ENCODE peak calls at places on chromosome X, in eight cellular contexts. T, Q, K, H, L, W, X and G are unnamed samples.
A peak's percentile ranks its signal among the peaks of the same experiment; 100 is the strongest.

GRCh38 chrX:71815121-71815905 is 52.2 kb downstream of the CXorf49B start:
- DNase-seq in T (no peak), Q (no peak), K (no peak), H (no peak), L (no peak), W (no peak), X (no peak), G (no peak)

GRCh38 chrX:150364347-150365050 is 1.4 kb downstream of the MAMLD1 start:
- DNase-seq in T (no peak), Q (peak; percentile 29), K (no peak), H (no peak), L (no peak), W (no peak), X (peak; percentile 21), G (no peak)

GRCh38 chrX:11760958-11761357 is 2.9 kb downstream of the MSL3 start:
- DNase-seq in T (no peak), Q (no peak), K (no peak), H (no peak), L (no peak), W (no peak), X (no peak), G (no peak)

GRCh38 chrX:85109235-85109634 is 105.6 kb downstream of the APOOL start:
- DNase-seq in T (no peak), Q (peak; percentile 26), K (peak; percentile 12), H (peak; percentile 60), L (peak; percentile 7), W (no peak), X (no peak), G (peak; percentile 59)

GRCh38 chrX:16445166-16445752 is 204.7 kb upstream of the S100G start:
- DNase-seq in T (peak; percentile 39), Q (peak; percentile 37), K (peak; percentile 1), H (peak; percentile 45), L (peak; percentile 15), W (no peak), X (peak; percentile 20), G (peak; percentile 75)

GRCh38 chrX:51461053-51462050 is 35.0 kb downstream of the NUDT11 start:
- DNase-seq in T (no peak), Q (no peak), K (peak; percentile 6), H (peak; percentile 41), L (peak; percentile 12), W (no peak), X (no peak), G (peak; percentile 20)

GRCh38 chrX:116232833-116233232 is 62.3 kb downstream of the AGTR2 start:
- DNase-seq in T (no peak), Q (no peak), K (no peak), H (no peak), L (no peak), W (no peak), X (no peak), G (no peak)

GRCh38 chrX:139058831-139059495 is 347.4 kb upstream of the FGF13 start:
- DNase-seq in T (no peak), Q (no peak), K (no peak), H (peak; percentile 58), L (no peak), W (no peak), X (no peak), G (no peak)

GRCh38 chrX:118495958-118496762 is 545 bp downstream of the DOCK11 start:
- DNase-seq in T (peak; percentile 63), Q (peak; percentile 15), K (no peak), H (peak; percentile 60), L (no peak), W (peak; percentile 48), X (peak; percentile 62), G (peak; percentile 63)

GRCh38 chrX:119237526-119238035 is 1.5 kb downstream of the PGRMC1 start:
- DNase-seq in T (no peak), Q (no peak), K (no peak), H (peak; percentile 17), L (no peak), W (no peak), X (no peak), G (no peak)

GRCh38 chrX:27446423-27446822 is 16.7 kb downstream of the PPP4R3C start:
- DNase-seq in T (no peak), Q (no peak), K (peak; percentile 49), H (no peak), L (no peak), W (no peak), X (no peak), G (no peak)

GRCh38 chrX:49106930-49107329 is 16.6 kb downstream of the GPKOW start:
- DNase-seq in T (peak; percentile 29), Q (peak; percentile 34), K (peak; percentile 54), H (peak; percentile 68), L (peak; percentile 26), W (no peak), X (no peak), G (no peak)

GRCh38 chrX:49106296-49106695 is 17.2 kb downstream of the GPKOW start:
- DNase-seq in T (no peak), Q (no peak), K (no peak), H (no peak), L (no peak), W (no peak), X (no peak), G (no peak)

GRCh38 chrX:49110417-49110816 is 13.1 kb downstream of the GPKOW start:
- DNase-seq in T (no peak), Q (no peak), K (no peak), H (no peak), L (no peak), W (no peak), X (no peak), G (no peak)

GRCh38 chrX:49111846-49112245 is 11.7 kb downstream of the GPKOW start:
- DNase-seq in T (no peak), Q (no peak), K (no peak), H (no peak), L (no peak), W (no peak), X (no peak), G (no peak)

GRCh38 chrX:49108641-49109040 is 14.9 kb downstream of the GPKOW start:
- DNase-seq in T (no peak), Q (no peak), K (no peak), H (no peak), L (no peak), W (no peak), X (no peak), G (no peak)
- TF ChIP-seq POLR2A in T (no peak), Q (no peak), K (no peak), H (no peak), L (no peak), W (no peak), X (no peak), G (no peak)

DNA sequence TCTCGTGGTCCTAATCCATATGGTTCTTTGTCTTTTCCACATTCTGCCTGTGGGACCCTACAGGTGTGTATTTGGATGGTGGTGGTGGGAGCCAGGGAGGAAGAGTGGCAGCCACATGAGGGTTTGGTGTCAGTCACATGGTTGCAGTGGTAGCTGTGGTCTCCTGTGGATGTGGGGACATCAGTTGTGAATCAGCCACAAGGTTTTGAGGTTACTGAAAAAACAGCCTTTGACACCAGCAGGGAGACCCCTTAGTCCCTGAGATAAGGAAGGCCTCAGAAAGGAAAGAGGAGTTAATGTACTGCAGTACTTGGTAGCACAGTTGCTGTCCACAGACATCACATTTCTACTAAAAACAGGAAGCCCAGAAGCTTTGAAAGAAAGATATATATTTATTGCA is 15.8 kb upstream of the GAGE10 start:
- DNase-seq in T (no peak), Q (no peak), K (no peak), H (no peak), L (no peak), W (no peak), X (no peak), G (no peak)
- H3K27ac ChIP-seq in T (no peak overlapping the region), Q (no peak overlapping the region), K (no peak overlapping the region), H (no peak overlapping the region), L (no peak overlapping the region), W (no peak overlapping the region), X (no peak overlapping the region), G (no peak overlapping the region)

DNA sequence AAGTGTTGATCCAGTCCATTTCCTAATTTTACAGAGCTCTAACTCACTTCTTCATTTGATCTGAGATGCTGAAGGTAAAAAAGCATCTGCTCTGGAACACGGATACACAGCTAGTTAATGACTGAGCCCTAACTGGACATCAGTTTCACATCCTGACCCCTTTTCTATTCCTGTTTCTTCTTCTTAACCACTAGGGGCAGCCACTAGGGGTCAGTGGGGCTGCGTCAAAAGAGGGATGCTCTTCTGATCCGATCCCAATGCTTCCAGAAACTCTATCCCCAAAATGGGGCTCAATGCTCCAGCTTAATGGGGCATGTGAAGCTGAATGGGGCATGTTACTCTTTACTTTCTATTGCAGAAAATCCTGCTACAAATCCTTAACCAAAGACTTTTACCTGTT is 33.4 kb upstream of the PHKA2 start:
- DNase-seq in T (no peak), Q (peak; percentile 22), K (peak; percentile 13), H (peak; percentile 30), L (peak; percentile 55), W (no peak), X (no peak), G (no peak)
- TF ChIP-seq CTCF in T (no peak), Q (peak; percentile 34), K (peak; percentile 66), H (peak; percentile 71), L (peak; percentile 80), W (no peak), X (no peak), G (no peak)

DNA sequence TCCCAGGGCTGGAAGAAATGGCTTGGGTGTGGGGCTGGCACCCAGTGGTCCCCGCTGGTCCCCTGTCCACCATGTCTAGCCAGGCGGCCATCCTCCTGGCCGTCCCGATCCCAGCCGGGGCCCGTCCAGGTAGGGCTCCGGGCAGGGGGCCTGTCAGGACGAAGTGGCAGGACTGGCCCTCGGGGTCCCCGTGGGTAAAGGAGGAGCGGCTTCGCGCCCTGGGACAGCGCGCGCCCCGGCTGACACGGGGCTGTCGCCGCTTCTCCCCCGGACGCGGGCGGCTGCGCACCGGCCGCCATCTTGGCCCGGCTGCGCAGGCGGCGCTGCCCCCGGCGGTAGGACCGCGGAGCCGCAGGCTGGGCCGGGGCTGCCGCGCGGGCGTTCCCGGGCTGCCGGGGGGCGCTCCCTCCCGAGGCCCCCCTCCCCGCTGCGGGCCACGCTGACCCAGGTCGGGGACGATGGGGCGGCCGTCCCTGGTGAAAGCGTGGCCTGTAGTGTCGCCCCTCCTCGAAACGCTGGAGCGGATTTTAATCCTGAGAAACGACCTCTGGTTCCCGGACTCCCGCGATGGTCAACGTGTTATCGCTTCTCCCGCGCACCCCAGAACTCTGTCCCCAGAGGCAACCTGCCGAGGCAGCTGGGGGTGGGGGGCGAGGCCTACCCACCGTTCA is 60.4 kb upstream of the BCOR start:
- DNase-seq in T (no peak), Q (no peak), K (no peak), H (no peak), L (peak; percentile 70), W (no peak), X (no peak), G (no peak)
- TF ChIP-seq POLR2A in T (no peak), Q (peak; percentile 23), K (no peak), H (no peak), L (peak; percentile 63), W (no peak), X (no peak), G (no peak)

DNA sequence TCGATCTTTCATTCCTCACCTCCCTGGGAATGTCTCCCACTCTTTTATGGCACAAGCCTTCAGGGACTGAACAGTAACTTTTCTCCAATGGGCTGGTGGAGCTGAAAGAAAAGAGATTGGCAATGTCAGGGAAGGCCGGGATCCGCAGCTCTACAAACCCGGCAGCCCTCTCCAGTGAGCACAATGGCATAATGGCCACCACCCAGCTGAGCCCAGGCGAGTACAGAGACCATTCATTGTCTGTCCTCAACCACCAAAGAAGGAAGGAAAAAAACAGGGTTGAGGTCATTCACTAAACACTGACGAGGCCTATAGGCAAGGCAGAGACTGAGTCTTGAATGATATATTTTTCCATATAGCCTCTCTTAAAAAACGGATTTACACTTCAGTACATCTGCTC is 3.6 kb downstream of the GEMIN8 start:
- DNase-seq in T (no peak), Q (no peak), K (no peak), H (no peak), L (no peak), W (no peak), X (no peak), G (no peak)
- H3K27ac ChIP-seq in T (no peak overlapping the region), Q (no peak overlapping the region), K (no peak overlapping the region), H (no peak overlapping the region), L (no peak overlapping the region), W (peak overlapping the region; percentile 65), X (no peak overlapping the region), G (no peak overlapping the region)

GRCh38 chrX:2609431-2610238 is 81.5 kb upstream of the CD99 start:
- DNase-seq in T (no peak), Q (no peak), K (no peak), H (peak; percentile 16), L (peak; percentile 19), W (no peak), X (no peak), G (no peak)
- TF ChIP-seq CTCF in T (no peak), Q (peak; percentile 16), K (no peak), H (peak; percentile 44), L (no peak), W (no peak), X (no peak), G (no peak)